ENCODE peak calls at places on chromosomes 4 and X, in four cellular contexts. One of them, this sample, is unnamed.

GRCh38 chrX:26590849-26591248 is 374.9 kb downstream of the MAGEB5 start:
- DNase-seq in suprapubic skin: no peak
- DNase-seq in K562: no peak
- DNase-seq in A549: no peak
- DNase-seq in this sample: no peak

GRCh38 chr4:83281326-83281725 is 3.3 kb downstream of the COQ2 start:
- DNase-seq in suprapubic skin: no peak
- DNase-seq in K562: no peak
- DNase-seq in A549: peak; percentile 6
- DNase-seq in this sample: no peak

GRCh38 chr4:128322986-128323385 is 35.4 kb upstream of the PGRMC2 start:
- DNase-seq in A549: peak; percentile 75
- DNase-seq in K562: no peak
- DNase-seq in suprapubic skin: no peak
- DNase-seq in this sample: no peak

GRCh38 chrX:3520987-3521875 is 174.8 kb upstream of the MXRA5 start:
- DNase-seq in suprapubic skin: no peak
- DNase-seq in A549: no peak
- DNase-seq in K562: no peak
- DNase-seq in this sample: no peak

GRCh38 chrX:107448625-107449468 is 605 bp upstream of the FRMPD3 start:
- DNase-seq in A549: peak; percentile 13
- DNase-seq in suprapubic skin: no peak
- DNase-seq in K562: no peak
- DNase-seq in this sample: no peak

GRCh38 chrX:41946973-41947612 is 23.7 kb upstream of the CASK start:
- DNase-seq in A549: no peak
- DNase-seq in K562: no peak
- DNase-seq in suprapubic skin: no peak
- DNase-seq in this sample: no peak

GRCh38 chrX:76026751-76027150 is 146.1 kb upstream of the PBDC1 start:
- DNase-seq in suprapubic skin: no peak
- DNase-seq in A549: no peak
- DNase-seq in K562: no peak
- DNase-seq in this sample: no peak

GRCh38 chr4:170014359-170015008 is 11.7 kb downstream of the MFAP3L start:
- DNase-seq in K562: no peak
- DNase-seq in A549: no peak
- DNase-seq in suprapubic skin: no peak
- DNase-seq in this sample: no peak

GRCh38 chrX:13357925-13358324 is 38.1 kb upstream of the ATXN3L start:
- DNase-seq in suprapubic skin: no peak
- DNase-seq in A549: no peak
- DNase-seq in K562: no peak
- DNase-seq in this sample: no peak

GRCh38 chr4:8080754-8081065 is 77.9 kb downstream of the ABLIM2 start:
- DNase-seq in suprapubic skin: no peak
- DNase-seq in K562: no peak
- DNase-seq in A549: no peak
- DNase-seq in this sample: no peak

GRCh38 chr4:79576480-79576803 is 168.4 kb upstream of the GK2 start:
- DNase-seq in K562: peak; percentile 11
- DNase-seq in suprapubic skin: no peak
- DNase-seq in A549: peak; percentile 13
- DNase-seq in this sample: no peak

GRCh38 chr4:3369781-3370660 is 71.7 kb upstream of the HGFAC start:
- DNase-seq in suprapubic skin: no peak
- DNase-seq in K562: no peak
- DNase-seq in A549: no peak
- DNase-seq in this sample: no peak

GRCh38 chr4:742742-743311 is 37.2 kb downstream of the PCGF3 start:
- DNase-seq in K562: peak; percentile 75
- DNase-seq in A549: peak; percentile 49
- DNase-seq in suprapubic skin: no peak
- DNase-seq in this sample: peak; percentile 55

GRCh38 chr4:168558587-168558986 is 61.7 kb downstream of the PALLD start:
- DNase-seq in A549: peak; percentile 50
- DNase-seq in suprapubic skin: no peak
- DNase-seq in K562: no peak
- DNase-seq in this sample: no peak

GRCh38 chrX:46256875-46257274 is 288.3 kb downstream of the ZNF674 start:
- DNase-seq in suprapubic skin: no peak
- DNase-seq in A549: no peak
- DNase-seq in K562: no peak
- DNase-seq in this sample: no peak

GRCh38 chr4:187235456-187236170 is 512.0 kb upstream of the FAT1 start:
- DNase-seq in suprapubic skin: no peak
- DNase-seq in K562: no peak
- DNase-seq in A549: peak; percentile 2
- DNase-seq in this sample: no peak

GRCh38 chr4:25859429-25860148 is 3.2 kb downstream of the SEL1L3 start:
- DNase-seq in A549: no peak
- DNase-seq in K562: no peak
- DNase-seq in suprapubic skin: no peak
- DNase-seq in this sample: no peak

GRCh38 chr4:124833831-124834505 is 121.4 kb upstream of the ANKRD50 start:
- DNase-seq in A549: no peak
- DNase-seq in suprapubic skin: no peak
- DNase-seq in K562: no peak
- DNase-seq in this sample: no peak

DNA sequence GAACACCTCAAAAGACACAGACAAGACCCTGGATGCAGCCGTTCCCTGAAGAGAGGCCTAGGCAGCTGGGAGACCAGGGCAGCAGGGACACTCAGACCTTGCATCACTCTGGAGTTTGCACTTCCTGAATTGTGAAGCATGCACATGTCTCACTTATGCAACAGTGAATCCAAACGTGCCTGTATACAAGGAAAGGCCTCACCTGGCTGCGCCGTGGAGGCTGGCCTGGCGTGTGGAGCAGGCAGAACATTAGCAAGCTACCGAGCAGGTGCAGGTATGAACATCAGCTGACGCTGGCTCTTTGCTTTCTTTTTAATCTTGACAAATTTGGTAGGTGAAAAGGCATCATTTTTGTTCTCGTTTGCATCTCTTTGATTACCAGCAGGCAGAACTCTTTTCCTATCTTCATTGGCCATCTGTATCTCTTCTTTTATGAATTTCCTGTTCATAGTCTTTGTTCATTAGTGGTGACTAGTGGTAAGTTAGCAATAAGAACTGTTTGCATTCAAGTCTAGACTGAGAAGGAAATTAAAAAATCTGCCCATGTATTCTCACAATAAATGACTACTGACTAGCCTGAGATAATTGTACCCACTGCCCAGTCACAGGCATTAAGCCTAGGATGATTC is 37.2 kb upstream of the IRAK1 start:
- DNase-seq in suprapubic skin: no peak
- DNase-seq in K562: no peak
- DNase-seq in A549: peak; percentile 33
- DNase-seq in this sample: no peak
- H3K4me3 ChIP-seq in suprapubic skin: no peak overlapping the region
- H3K4me3 ChIP-seq in K562: no peak overlapping the region
- H3K4me3 ChIP-seq in A549: no peak overlapping the region
- H3K4me3 ChIP-seq in this sample: no peak overlapping the region

DNA sequence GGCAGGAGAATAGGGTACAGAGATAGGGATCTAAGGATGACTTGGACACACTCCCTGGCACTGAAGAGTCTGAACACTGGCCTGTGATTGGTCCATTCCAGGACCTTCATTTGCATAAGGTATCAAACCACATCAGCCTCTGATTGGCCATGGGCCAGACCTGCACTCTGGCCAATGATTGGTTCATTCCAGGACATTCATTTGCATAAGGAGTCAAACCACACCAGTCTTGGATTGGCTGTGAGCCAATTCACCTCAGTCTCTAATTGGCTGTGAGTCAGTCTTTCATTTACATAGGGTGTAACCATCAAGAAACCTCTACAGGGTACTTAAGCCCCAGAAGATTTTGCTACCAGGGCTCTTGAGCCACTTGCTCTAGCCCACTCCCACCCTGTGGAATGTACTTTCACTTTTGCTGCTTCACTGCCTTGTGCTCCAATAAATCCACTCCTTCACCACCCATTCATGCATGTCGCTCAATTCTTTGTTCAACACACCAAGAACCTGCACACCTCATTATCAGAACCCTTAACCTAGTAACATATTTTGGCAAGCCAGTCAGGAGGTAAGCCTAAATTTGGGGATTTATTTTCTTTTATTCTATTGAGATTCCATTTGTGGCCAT is 14.2 kb upstream of the HERC5 start:
- DNase-seq in K562: peak; percentile 9
- DNase-seq in suprapubic skin: no peak
- DNase-seq in A549: no peak
- DNase-seq in this sample: no peak
- TF ChIP-seq EP300 in K562: no peak
- TF ChIP-seq EP300 in suprapubic skin: no peak
- TF ChIP-seq EP300 in A549: no peak
- TF ChIP-seq EP300 in this sample: no peak

GRCh38 chrX:23228950-23229448 is 105.7 kb upstream of the PTCHD1 start:
- DNase-seq in suprapubic skin: no peak
- DNase-seq in K562: no peak
- DNase-seq in A549: no peak
- DNase-seq in this sample: no peak

GRCh38 chrX:23223169-23223568 is 111.5 kb upstream of the PTCHD1 start:
- DNase-seq in K562: no peak
- DNase-seq in suprapubic skin: no peak
- DNase-seq in A549: no peak
- DNase-seq in this sample: no peak

GRCh38 chrX:23228454-23228853 is 106.2 kb upstream of the PTCHD1 start:
- DNase-seq in K562: no peak
- DNase-seq in A549: no peak
- DNase-seq in suprapubic skin: no peak
- DNase-seq in this sample: no peak
- H3K4me3 ChIP-seq in K562: no peak overlapping the region
- H3K4me3 ChIP-seq in A549: no peak overlapping the region
- H3K4me3 ChIP-seq in suprapubic skin: no peak overlapping the region
- H3K4me3 ChIP-seq in this sample: no peak overlapping the region

DNA sequence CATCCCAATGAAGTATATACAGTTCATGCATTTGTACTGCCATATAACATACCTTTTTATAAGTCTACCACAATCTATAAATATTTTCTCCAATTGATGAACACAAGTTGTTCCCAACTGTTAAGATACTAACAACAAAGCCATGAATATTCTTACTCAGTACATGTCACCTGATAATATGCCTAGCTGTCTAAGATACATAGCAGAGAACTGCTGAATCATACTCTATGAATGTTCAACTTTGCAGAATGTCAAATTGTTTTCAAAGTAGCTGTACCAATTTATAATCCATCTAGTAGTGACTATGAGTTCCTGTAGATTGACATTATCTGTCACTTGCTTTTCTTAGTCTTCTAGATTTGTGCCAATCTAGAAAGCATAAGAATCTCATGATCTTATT is 84.9 kb downstream of the RAB28 start:
- DNase-seq in K562: no peak
- DNase-seq in A549: no peak
- DNase-seq in suprapubic skin: no peak
- DNase-seq in this sample: no peak
- TF ChIP-seq EP300 in K562: peak; percentile 6
- TF ChIP-seq EP300 in A549: no peak
- TF ChIP-seq EP300 in suprapubic skin: no peak
- TF ChIP-seq EP300 in this sample: no peak

GRCh38 chr4:24515698-24516097 is 68.7 kb downstream of the DHX15 start:
- DNase-seq in K562: no peak
- DNase-seq in A549: no peak
- DNase-seq in suprapubic skin: no peak
- DNase-seq in this sample: no peak

GRCh38 chr4:24517676-24518075 is 66.7 kb downstream of the DHX15 start:
- DNase-seq in K562: no peak
- DNase-seq in suprapubic skin: no peak
- DNase-seq in A549: no peak
- DNase-seq in this sample: no peak

GRCh38 chr4:24516926-24517325 is 67.4 kb downstream of the DHX15 start:
- DNase-seq in suprapubic skin: no peak
- DNase-seq in K562: no peak
- DNase-seq in A549: no peak
- DNase-seq in this sample: no peak

GRCh38 chr4:24521544-24521943 is 62.8 kb downstream of the DHX15 start:
- DNase-seq in suprapubic skin: no peak
- DNase-seq in K562: no peak
- DNase-seq in A549: no peak
- DNase-seq in this sample: no peak

GRCh38 chr4:24519649-24520048 is 64.7 kb downstream of the DHX15 start:
- DNase-seq in A549: no peak
- DNase-seq in K562: no peak
- DNase-seq in suprapubic skin: no peak
- DNase-seq in this sample: no peak
- H3K4me3 ChIP-seq in A549: no peak overlapping the region
- H3K4me3 ChIP-seq in K562: no peak overlapping the region
- H3K4me3 ChIP-seq in suprapubic skin: no peak overlapping the region
- H3K4me3 ChIP-seq in this sample: no peak overlapping the region